ENCODE peak calls at places on chromosome 3, in four cellular contexts. R is esophagus squamous epithelium, G is PC-9, Z is AG09319. U is an unnamed sample.

GRCh38 chr3:31544634-31545033 is 11.9 kb downstream of the STT3B start:
- DNase-seq in Z (no peak), R (no peak), G (no peak), U (no peak)

GRCh38 chr3:64345351-64345750 is 120.1 kb upstream of the PRICKLE2 start:
- DNase-seq in R (no peak), Z (peak), G (no peak), U (no peak)

GRCh38 chr3:179971280-179971679 is 65.5 kb downstream of the PEX5L start:
- DNase-seq in G (no peak), Z (no peak), R (no peak), U (no peak)

GRCh38 chr3:175956964-175957363 is 1097.8 kb downstream of the NAALADL2 start:
- DNase-seq in R (no peak), G (no peak), Z (no peak), U (peak)

GRCh38 chr3:37824090-37824953 is 37.4 kb upstream of the CTDSPL start:
- DNase-seq in G (no peak), R (no peak), Z (no peak), U (no peak)

GRCh38 chr3:54653456-54654195 is 274.2 kb downstream of the LRTM1 start:
- DNase-seq in G (no peak), Z (no peak), R (no peak), U (no peak)

GRCh38 chr3:122555275-122556071 is 8.6 kb downstream of the PARP9 start:
- DNase-seq in Z (no peak), G (no peak), R (no peak), U (no peak)

GRCh38 chr3:129038121-129038855 is 22.3 kb upstream of the GP9 start:
- DNase-seq in R (no peak), G (no peak), Z (no peak), U (no peak)

GRCh38 chr3:4504340-4505261 is 11.5 kb downstream of the ITPR1 start:
- DNase-seq in G (no peak), Z (no peak), R (no peak), U (peak)

GRCh38 chr3:84074767-84075166 is 884.0 kb upstream of the CADM2 start:
- DNase-seq in G (no peak), R (no peak), Z (no peak), U (no peak)

GRCh38 chr3:46848271-46849097 is 14.8 kb downstream of the MYL3 start:
- DNase-seq in G (peak), Z (no peak), R (no peak), U (no peak)

GRCh38 chr3:172515130-172515918 is 7.9 kb downstream of the TNFSF10 start:
- DNase-seq in Z (no peak), G (no peak), R (no peak), U (no peak)

GRCh38 chr3:106510206-106510605 is 641.4 kb upstream of the CBLB start:
- DNase-seq in G (no peak), Z (no peak), R (no peak), U (no peak)

GRCh38 chr3:151330374-151330773 is 1.0 kb upstream of the P2RY13 start:
- DNase-seq in G (no peak), R (no peak), Z (no peak), U (no peak)

GRCh38 chr3:160756907-160757623 is 1.0 kb downstream of the PPM1L start:
- DNase-seq in G (no peak), Z (no peak), R (no peak), U (no peak)

GRCh38 chr3:126131881-126132750 is 48.2 kb upstream of the SLC41A3 start:
- DNase-seq in R (no peak), Z (no peak), G (no peak), U (no peak)

GRCh38 chr3:186931487-186932280 is 1.4 kb downstream of the ST6GAL1 start:
- DNase-seq in G (peak), R (no peak), Z (no peak), U (no peak)

GRCh38 chr3:11346416-11346815 is 74.2 kb downstream of the ATG7 start:
- DNase-seq in R (no peak), G (no peak), Z (no peak), U (peak)

GRCh38 chr3:55143928-55144671 is 216.2 kb upstream of the LRTM1 start:
- DNase-seq in G (no peak), R (no peak), Z (no peak), U (no peak)

GRCh38 chr3:33749546-33750215 is 31.6 kb upstream of the CLASP2 start:
- DNase-seq in Z (no peak), R (no peak), G (no peak), U (no peak)

GRCh38 chr3:71380096-71380495 is 203.4 kb downstream of the FOXP1 start:
- DNase-seq in Z (no peak), G (no peak), R (no peak), U (no peak)
- TF ChIP-seq CTCF in Z (no peak), G (no peak), R (no peak), U (no peak)

GRCh38 chr3:21484323-21485154 is 266.5 kb downstream of the ZNF385D start:
- DNase-seq in Z (peak), G (peak), R (no peak), U (peak)
- TF ChIP-seq CTCF in Z (peak), G (peak), R (no peak), U (peak)

GRCh38 chr3:56304069-56304468 is 164.2 kb downstream of the ERC2 start:
- DNase-seq in Z (no peak), R (no peak), G (no peak), U (no peak)

GRCh38 chr3:56309465-56309864 is 158.8 kb downstream of the ERC2 start:
- DNase-seq in G (no peak), R (no peak), Z (no peak), U (no peak)

GRCh38 chr3:56302417-56302816 is 165.8 kb downstream of the ERC2 start:
- DNase-seq in Z (no peak), R (no peak), G (no peak), U (no peak)

GRCh38 chr3:56303508-56303907 is 164.8 kb downstream of the ERC2 start:
- DNase-seq in G (peak), Z (no peak), R (no peak), U (no peak)
- TF ChIP-seq CTCF in G (peak), Z (peak), R (no peak), U (peak)

GRCh38 chr3:14346191-14346590 is 56.2 kb upstream of the SLC6A6 start:
- DNase-seq in R (no peak), Z (no peak), G (no peak), U (no peak)
- TF ChIP-seq CTCF in R (no peak), Z (no peak), G (no peak), U (no peak)

GRCh38 chr3:107522510-107523360 is at the start of gene BBX:
- DNase-seq in Z (peak), G (peak), R (peak), U (peak)

GRCh38 chr3:107525101-107525953 is 2.6 kb downstream of the BBX start:
- DNase-seq in Z (no peak), G (peak), R (no peak), U (no peak)

GRCh38 chr3:107524214-107525100 is 1.7 kb downstream of the BBX start:
- DNase-seq in G (peak), Z (no peak), R (peak), U (no peak)

GRCh38 chr3:107521466-107522059 is 1.2 kb upstream of the BBX start:
- DNase-seq in R (no peak), G (no peak), Z (no peak), U (no peak)

GRCh38 chr3:107523361-107524213 is 825 bp downstream of the BBX start:
- DNase-seq in R (peak), Z (no peak), G (peak), U (no peak)
- TF ChIP-seq CTCF in R (no peak), Z (no peak), G (no peak), U (no peak)

GRCh38 chr3:66200147-66200546 is 20.7 kb upstream of the SLC25A26 start:
- DNase-seq in Z (no peak), R (no peak), G (no peak), U (no peak)
- TF ChIP-seq CTCF in Z (no peak), R (no peak), G (no peak), U (no peak)

GRCh38 chr3:13200951-13201350 is 127.7 kb upstream of the IQSEC1 start:
- DNase-seq in Z (no peak), R (no peak), G (no peak), U (no peak)
- TF ChIP-seq CTCF in Z (no peak), R (no peak), G (no peak), U (no peak)

GRCh38 chr3:134839422-134839821 is 44.4 kb downstream of the EPHB1 start:
- DNase-seq in R (no peak), G (no peak), Z (no peak), U (no peak)

GRCh38 chr3:134836921-134837320 is 41.9 kb downstream of the EPHB1 start:
- DNase-seq in G (no peak), R (no peak), Z (no peak), U (no peak)

GRCh38 chr3:134839990-134840389 is 44.9 kb downstream of the EPHB1 start:
- DNase-seq in R (no peak), G (no peak), Z (no peak), U (no peak)

GRCh38 chr3:134840459-134840858 is 45.4 kb downstream of the EPHB1 start:
- DNase-seq in Z (no peak), G (no peak), R (no peak), U (no peak)

GRCh38 chr3:134838599-134838998 is 43.5 kb downstream of the EPHB1 start:
- DNase-seq in G (no peak), Z (no peak), R (no peak), U (no peak)
- TF ChIP-seq CTCF in G (peak), Z (peak), R (no peak), U (peak)